ENCODE peak calls at places on chromosomes 7 and 10, in eight cellular contexts. J is hepatocyte; L is fibroblast of the aortic adventitia; S is CD4-positive, alpha-beta T cell; M is RWPE1; E is cardiac fibroblast; G is neural progenitor cell; R is IMR-90. V is an unnamed sample.

GRCh38 chr7:98192781-98193457 is 18.3 kb upstream of the BHLHA15 start:
- DNase-seq in R (peak; percentile 4), G (no peak), L (peak; percentile 5), S (no peak), E (peak; percentile 37), M (no peak), J (no peak), V (peak; percentile 4)

GRCh38 chr7:82615527-82615926 is 171.9 kb upstream of the CACNA2D1 start:
- DNase-seq in M (no peak), J (no peak), G (no peak), E (no peak), S (no peak), L (no peak), R (no peak), V (no peak)

GRCh38 chr7:157565981-157566630 is 229.3 kb downstream of the DNAJB6 start:
- DNase-seq in R (no peak), E (no peak), M (no peak), G (peak; percentile 56), L (no peak), S (no peak), J (no peak), V (no peak)

GRCh38 chr7:128132426-128133069 is 101.3 kb upstream of the LRRC4 start:
- DNase-seq in R (no peak), L (no peak), E (peak; percentile 36), S (no peak), J (no peak), G (no peak), M (no peak), V (no peak)

GRCh38 chr10:19964625-19965024 is 148.4 kb downstream of the PLXDC2 start:
- DNase-seq in R (no peak), S (no peak), J (no peak), E (no peak), L (no peak), G (peak; percentile 75), M (no peak), V (no peak)

GRCh38 chr10:112775892-112776679 is 174.0 kb upstream of the TCF7L2 start:
- DNase-seq in R (no peak), L (no peak), J (no peak), M (no peak), S (no peak), E (no peak), G (no peak), V (no peak)

GRCh38 chr7:142866361-142867096 is 11.7 kb downstream of the EPHB6 start:
- DNase-seq in M (no peak), G (peak; percentile 64), S (no peak), E (peak; percentile 32), R (no peak), L (peak; percentile 22), J (peak; percentile 62), V (peak; percentile 24)

GRCh38 chr10:22174442-22174841 is 43.4 kb downstream of the EBLN1 start:
- DNase-seq in S (no peak), L (no peak), M (no peak), G (no peak), E (peak; percentile 32), J (no peak), R (no peak), V (no peak)

GRCh38 chr10:65931291-65932080 is 994.4 kb upstream of the LRRTM3 start:
- DNase-seq in R (no peak), G (peak; percentile 8), M (no peak), E (no peak), J (no peak), S (no peak), L (no peak), V (no peak)

GRCh38 chr7:134512271-134512670 is 15.1 kb upstream of the AKR1B10 start:
- DNase-seq in R (no peak), L (no peak), S (no peak), M (peak; percentile 42), E (no peak), G (no peak), J (no peak), V (no peak)

GRCh38 chr10:77849039-77849664 is 77.4 kb downstream of the DLG5 start:
- DNase-seq in E (no peak), G (peak; percentile 71), J (peak; percentile 52), L (no peak), M (no peak), S (no peak), R (no peak), V (no peak)

GRCh38 chr10:100612601-100613595 is 77.2 kb downstream of the HIF1AN start:
- DNase-seq in J (no peak), R (no peak), S (no peak), L (no peak), G (no peak), M (no peak), E (no peak), V (no peak)

GRCh38 chr7:34327681-34328080 is 330.3 kb upstream of the NPSR1 start:
- DNase-seq in G (no peak), M (no peak), S (no peak), E (peak; percentile 24), J (no peak), R (no peak), L (peak; percentile 28), V (no peak)

GRCh38 chr7:42745357-42746022 is 166.4 kb downstream of the C7orf25 start:
- DNase-seq in M (no peak), E (peak; percentile 58), G (peak; percentile 64), L (peak; percentile 55), R (peak; percentile 4), S (no peak), J (peak; percentile 38), V (peak; percentile 29)

GRCh38 chr7:47422631-47423030 is 159.3 kb downstream of the TNS3 start:
- DNase-seq in E (peak; percentile 45), M (no peak), G (no peak), R (peak; percentile 52), L (peak; percentile 62), S (no peak), J (no peak), V (peak; percentile 56)

GRCh38 chr7:69334706-69335105 is 263.6 kb upstream of the AUTS2 start:
- DNase-seq in R (no peak), S (no peak), L (no peak), G (no peak), E (no peak), J (no peak), M (no peak), V (no peak)

GRCh38 chr7:111362660-111363059 is 199.6 kb downstream of the IMMP2L start:
- DNase-seq in S (no peak), L (peak; percentile 57), J (no peak), G (peak; percentile 4), M (peak; percentile 27), R (peak; percentile 78), E (peak; percentile 54), V (peak; percentile 37)

GRCh38 chr7:134245253-134245652 is 71.5 kb downstream of the SLC35B4 start:
- DNase-seq in S (no peak), G (no peak), E (no peak), R (no peak), L (no peak), M (no peak), J (no peak), V (no peak)

GRCh38 chr7:151895695-151896485 is 19.0 kb upstream of the PRKAG2 start:
- DNase-seq in S (no peak), J (no peak), G (peak; percentile 28), L (no peak), E (no peak), M (no peak), R (no peak), V (no peak)

GRCh38 chr7:128410092-128410665 is 397 bp upstream of the IMPDH1 start:
- DNase-seq in S (peak; percentile 56), L (peak; percentile 81), M (peak; percentile 35), J (peak; percentile 76), E (peak; percentile 71), R (peak; percentile 81), G (peak; percentile 81), V (peak; percentile 79)

GRCh38 chr10:60148266-60148840 is 241.3 kb downstream of the ANK3 start:
- DNase-seq in S (no peak), J (peak; percentile 78), E (peak; percentile 92), R (peak; percentile 84), M (peak; percentile 60), L (peak; percentile 91), G (no peak), V (peak; percentile 91)

GRCh38 chr7:2830609-2831376 is 13.3 kb downstream of the GNA12 start:
- DNase-seq in R (peak; percentile 68), M (no peak), G (no peak), E (peak; percentile 41), J (no peak), S (no peak), L (peak; percentile 69), V (peak; percentile 67)

GRCh38 chr7:94303736-94304135 is 91.0 kb upstream of the COL1A2 start:
- DNase-seq in M (no peak), R (peak; percentile 84), J (peak; percentile 79), S (no peak), L (peak; percentile 87), E (peak; percentile 86), G (no peak), V (peak; percentile 86)

GRCh38 chr7:155211761-155212160 is 85.9 kb upstream of the INSIG1 start:
- DNase-seq in R (no peak), J (no peak), E (no peak), G (no peak), L (no peak), M (no peak), S (no peak), V (no peak)

GRCh38 chr7:39413866-39414668 is 152.1 kb upstream of the YAE1 start:
- DNase-seq in G (peak; percentile 86), M (peak; percentile 23), E (peak; percentile 40), J (peak; percentile 72), L (peak; percentile 11), R (peak; percentile 17), S (peak; percentile 38), V (peak; percentile 24)

DNA sequence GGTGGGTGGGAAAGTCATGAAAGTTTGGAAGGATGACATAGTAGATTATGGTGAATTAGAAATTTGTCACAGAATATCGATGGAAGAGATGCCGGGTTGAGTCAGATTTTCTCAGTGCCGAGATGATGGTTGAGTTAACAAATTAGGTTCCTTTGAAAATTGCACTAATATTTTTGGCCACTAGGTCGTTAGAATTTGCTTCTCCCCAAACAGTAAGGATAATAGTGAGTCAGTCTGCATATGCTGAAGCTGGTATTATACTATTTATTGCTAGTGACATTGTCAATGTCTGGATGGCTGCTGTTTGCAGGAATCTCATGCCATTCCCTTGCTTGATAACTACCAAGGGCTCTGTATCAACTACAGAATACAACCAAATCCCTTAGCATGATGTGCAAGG is 37.7 kb upstream of the MINDY3 start:
- DNase-seq in G (no peak), E (peak; percentile 62), J (no peak), R (peak; percentile 8), L (peak; percentile 21), S (no peak), M (no peak), V (peak; percentile 20)
- TF ChIP-seq CTCF in G (peak; percentile 39), E (peak; percentile 45), J (peak; percentile 11), R (peak; percentile 17), L (peak; percentile 46), S (peak; percentile 19), M (no peak), V (peak; percentile 38)

GRCh38 chr10:61978965-61979364 is 77.5 kb downstream of the ARID5B start:
- DNase-seq in J (no peak), R (no peak), M (no peak), S (no peak), E (peak; percentile 21), G (no peak), L (no peak), V (no peak)
- TF ChIP-seq CTCF in J (no peak), R (no peak), M (no peak), S (no peak), E (peak; percentile 12), G (peak; percentile 7), L (no peak), V (peak; percentile 2)

GRCh38 chr10:95706573-95706972 is 12.8 kb upstream of the TCTN3 start:
- DNase-seq in M (no peak), R (no peak), J (no peak), S (no peak), L (no peak), E (no peak), G (no peak), V (no peak)
- TF ChIP-seq CTCF in M (no peak), R (no peak), J (no peak), S (no peak), L (no peak), E (no peak), G (no peak), V (no peak)

GRCh38 chr7:87416682-87417587 is 58.5 kb downstream of the ABCB4 start:
- DNase-seq in R (peak; percentile 69), M (peak; percentile 27), L (peak; percentile 85), J (peak; percentile 76), E (peak; percentile 83), S (peak; percentile 60), G (peak; percentile 76), V (peak; percentile 83)
- TF ChIP-seq CTCF in R (peak; percentile 85), M (peak; percentile 71), L (peak; percentile 50), J (peak; percentile 78), E (peak; percentile 41), S (peak; percentile 76), G (peak; percentile 88), V (peak; percentile 56)

V was measured in fibroblast of pulmonary artery.